ENCODE peak calls at places on chromosomes 13 and 19, in nine cellular contexts. One of them, this sample, is unnamed.

GRCh38 chr19:1164684-1165531 is 9.2 kb downstream of the SBNO2 start:
- DNase-seq in MCF 10A: no peak
- DNase-seq in A549: no peak
- DNase-seq in WTC11: peak; percentile 13
- DNase-seq in CD8-positive, alpha-beta T cell: no peak
- DNase-seq in AG04449: no peak
- DNase-seq in stomach: peak; percentile 38
- DNase-seq in Panc1: no peak
- DNase-seq in body of pancreas: no peak
- DNase-seq in this sample: no peak

GRCh38 chr19:15292847-15293582 is 39.3 kb downstream of the BRD4 start:
- DNase-seq in AG04449: no peak
- DNase-seq in body of pancreas: no peak
- DNase-seq in stomach: no peak
- DNase-seq in WTC11: no peak
- DNase-seq in MCF 10A: no peak
- DNase-seq in A549: no peak
- DNase-seq in CD8-positive, alpha-beta T cell: no peak
- DNase-seq in Panc1: no peak
- DNase-seq in this sample: peak; percentile 30

GRCh38 chr19:29662604-29663404 is 2.5 kb upstream of the PLEKHF1 start:
- DNase-seq in body of pancreas: peak; percentile 60
- DNase-seq in CD8-positive, alpha-beta T cell: no peak
- DNase-seq in A549: no peak
- DNase-seq in Panc1: no peak
- DNase-seq in WTC11: no peak
- DNase-seq in MCF 10A: peak; percentile 67
- DNase-seq in AG04449: peak; percentile 63
- DNase-seq in stomach: peak; percentile 74
- DNase-seq in this sample: no peak

GRCh38 chr19:45376045-45376724 is 5.8 kb upstream of the ERCC2 start:
- DNase-seq in CD8-positive, alpha-beta T cell: no peak
- DNase-seq in stomach: no peak
- DNase-seq in A549: peak; percentile 64
- DNase-seq in WTC11: peak; percentile 68
- DNase-seq in AG04449: peak; percentile 86
- DNase-seq in body of pancreas: peak; percentile 54
- DNase-seq in Panc1: no peak
- DNase-seq in MCF 10A: peak; percentile 87
- DNase-seq in this sample: no peak

GRCh38 chr13:76522083-76522755 is 364.0 kb downstream of the KCTD12 start:
- DNase-seq in WTC11: peak; percentile 46
- DNase-seq in body of pancreas: no peak
- DNase-seq in Panc1: no peak
- DNase-seq in MCF 10A: peak; percentile 49
- DNase-seq in AG04449: no peak
- DNase-seq in stomach: no peak
- DNase-seq in CD8-positive, alpha-beta T cell: no peak
- DNase-seq in A549: no peak
- DNase-seq in this sample: no peak

GRCh38 chr19:29543381-29543780 is 17.6 kb downstream of the VSTM2B start:
- DNase-seq in AG04449: no peak
- DNase-seq in WTC11: no peak
- DNase-seq in A549: no peak
- DNase-seq in stomach: no peak
- DNase-seq in body of pancreas: no peak
- DNase-seq in MCF 10A: no peak
- DNase-seq in Panc1: no peak
- DNase-seq in CD8-positive, alpha-beta T cell: no peak
- DNase-seq in this sample: no peak

GRCh38 chr19:6413291-6413690 is 11.3 kb downstream of the KHSRP start:
- DNase-seq in CD8-positive, alpha-beta T cell: no peak
- DNase-seq in stomach: no peak
- DNase-seq in MCF 10A: no peak
- DNase-seq in WTC11: no peak
- DNase-seq in A549: no peak
- DNase-seq in AG04449: no peak
- DNase-seq in Panc1: no peak
- DNase-seq in body of pancreas: no peak
- DNase-seq in this sample: no peak

GRCh38 chr19:31316201-31316951 is 32.9 kb downstream of the TSHZ3 start:
- DNase-seq in A549: no peak
- DNase-seq in MCF 10A: peak; percentile 38
- DNase-seq in CD8-positive, alpha-beta T cell: no peak
- DNase-seq in body of pancreas: no peak
- DNase-seq in stomach: no peak
- DNase-seq in WTC11: no peak
- DNase-seq in AG04449: no peak
- DNase-seq in Panc1: no peak
- DNase-seq in this sample: no peak

GRCh38 chr19:56670961-56671612 is 470 bp downstream of the ZNF835 start:
- DNase-seq in Panc1: no peak
- DNase-seq in AG04449: no peak
- DNase-seq in MCF 10A: no peak
- DNase-seq in CD8-positive, alpha-beta T cell: no peak
- DNase-seq in A549: no peak
- DNase-seq in body of pancreas: peak; percentile 49
- DNase-seq in stomach: no peak
- DNase-seq in WTC11: no peak
- DNase-seq in this sample: no peak

GRCh38 chr19:56670401-56670960 is 1.1 kb downstream of the ZNF835 start:
- DNase-seq in WTC11: no peak
- DNase-seq in Panc1: no peak
- DNase-seq in CD8-positive, alpha-beta T cell: no peak
- DNase-seq in AG04449: no peak
- DNase-seq in A549: no peak
- DNase-seq in MCF 10A: no peak
- DNase-seq in body of pancreas: no peak
- DNase-seq in stomach: no peak
- DNase-seq in this sample: no peak

GRCh38 chr19:56668676-56669075 is 2.9 kb downstream of the ZNF835 start:
- DNase-seq in MCF 10A: no peak
- DNase-seq in body of pancreas: no peak
- DNase-seq in A549: no peak
- DNase-seq in AG04449: no peak
- DNase-seq in CD8-positive, alpha-beta T cell: no peak
- DNase-seq in WTC11: no peak
- DNase-seq in stomach: no peak
- DNase-seq in Panc1: no peak
- DNase-seq in this sample: no peak

GRCh38 chr19:56667311-56667870 is 4.2 kb downstream of the ZNF835 start:
- DNase-seq in MCF 10A: no peak
- DNase-seq in A549: no peak
- DNase-seq in Panc1: no peak
- DNase-seq in stomach: no peak
- DNase-seq in WTC11: no peak
- DNase-seq in CD8-positive, alpha-beta T cell: no peak
- DNase-seq in AG04449: no peak
- DNase-seq in body of pancreas: no peak
- DNase-seq in this sample: no peak

DNA sequence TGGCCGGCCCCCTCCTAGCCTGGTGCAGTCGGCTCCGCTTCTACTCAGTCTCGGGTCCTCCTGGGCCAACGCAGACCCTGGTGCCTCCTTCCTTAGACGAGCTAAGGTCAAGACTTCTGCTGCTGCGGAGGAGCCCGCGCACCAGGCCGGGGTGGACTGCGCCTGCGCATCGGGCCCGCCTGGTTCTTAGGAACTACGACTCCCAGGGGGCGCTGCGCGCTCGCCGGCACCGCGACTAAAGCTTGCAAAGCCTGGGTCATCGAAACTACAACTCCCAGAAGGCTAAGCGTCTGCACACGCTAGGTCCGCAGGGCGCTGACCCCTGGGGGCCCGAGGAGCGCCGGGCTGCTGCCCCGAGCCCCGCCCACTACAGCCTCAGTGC is at the start of gene ZNF835:
- DNase-seq in A549: no peak
- DNase-seq in MCF 10A: no peak
- DNase-seq in body of pancreas: peak; percentile 88
- DNase-seq in AG04449: no peak
- DNase-seq in CD8-positive, alpha-beta T cell: peak; percentile 79
- DNase-seq in Panc1: no peak
- DNase-seq in stomach: peak; percentile 76
- DNase-seq in WTC11: no peak
- DNase-seq in this sample: peak; percentile 40
- TF ChIP-seq CTCF in A549: no peak
- TF ChIP-seq CTCF in MCF 10A: no peak
- TF ChIP-seq CTCF in body of pancreas: peak; percentile 40
- TF ChIP-seq CTCF in AG04449: no peak
- TF ChIP-seq CTCF in CD8-positive, alpha-beta T cell: no peak
- TF ChIP-seq CTCF in Panc1: no peak
- TF ChIP-seq CTCF in stomach: no peak
- TF ChIP-seq CTCF in WTC11: no peak
- TF ChIP-seq CTCF in this sample: no peak

GRCh38 chr19:4504874-4505569 is 13.3 kb downstream of the PLIN4 start:
- DNase-seq in Panc1: no peak
- DNase-seq in AG04449: no peak
- DNase-seq in A549: no peak
- DNase-seq in WTC11: no peak
- DNase-seq in body of pancreas: no peak
- DNase-seq in CD8-positive, alpha-beta T cell: no peak
- DNase-seq in MCF 10A: no peak
- DNase-seq in stomach: no peak
- DNase-seq in this sample: no peak

GRCh38 chr19:4507804-4508203 is 10.5 kb downstream of the PLIN4 start:
- DNase-seq in MCF 10A: no peak
- DNase-seq in Panc1: no peak
- DNase-seq in WTC11: no peak
- DNase-seq in AG04449: no peak
- DNase-seq in body of pancreas: no peak
- DNase-seq in A549: no peak
- DNase-seq in CD8-positive, alpha-beta T cell: no peak
- DNase-seq in stomach: no peak
- DNase-seq in this sample: no peak

GRCh38 chr19:4507150-4507452 is 11.2 kb downstream of the PLIN4 start:
- DNase-seq in CD8-positive, alpha-beta T cell: no peak
- DNase-seq in body of pancreas: no peak
- DNase-seq in Panc1: no peak
- DNase-seq in A549: no peak
- DNase-seq in stomach: no peak
- DNase-seq in AG04449: no peak
- DNase-seq in WTC11: no peak
- DNase-seq in MCF 10A: no peak
- DNase-seq in this sample: no peak

GRCh38 chr19:4505570-4506448 is 12.5 kb downstream of the PLIN4 start:
- DNase-seq in AG04449: no peak
- DNase-seq in Panc1: no peak
- DNase-seq in stomach: no peak
- DNase-seq in body of pancreas: no peak
- DNase-seq in WTC11: no peak
- DNase-seq in CD8-positive, alpha-beta T cell: no peak
- DNase-seq in A549: no peak
- DNase-seq in MCF 10A: no peak
- DNase-seq in this sample: no peak

DNA sequence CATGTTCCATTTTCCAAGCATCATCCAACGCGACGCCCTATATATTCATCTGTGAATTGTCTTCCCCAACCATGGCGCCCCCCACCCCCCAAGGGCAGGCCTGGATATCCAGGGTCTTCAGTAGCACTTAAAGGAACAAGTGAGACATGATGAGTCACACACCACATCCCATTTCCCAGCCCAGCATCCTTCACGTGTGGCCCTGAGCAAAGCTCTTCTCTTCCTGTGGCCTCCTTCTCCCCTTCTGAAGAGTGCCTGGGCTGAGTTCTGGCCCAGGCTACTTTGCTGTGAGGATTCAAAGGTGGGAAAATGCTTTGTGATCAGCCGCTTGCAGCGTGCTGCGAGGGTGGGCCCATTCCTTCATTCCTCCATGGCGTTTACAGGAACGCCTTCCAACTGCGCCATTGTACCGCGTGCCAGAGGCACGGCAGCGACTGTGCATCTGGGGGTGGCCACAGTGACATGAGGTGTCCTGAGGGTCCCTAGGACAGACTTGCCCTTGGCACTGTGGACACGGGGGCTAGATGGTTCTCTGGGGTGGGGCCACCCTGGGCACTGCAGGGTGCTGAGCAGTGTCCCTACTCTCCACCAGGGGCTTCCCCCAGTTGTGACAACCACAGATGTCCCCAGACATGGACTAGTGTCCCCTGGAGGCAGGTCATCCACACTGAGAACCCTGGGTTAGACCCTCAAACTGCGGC is 11.7 kb downstream of the PLIN4 start:
- DNase-seq in stomach: no peak
- DNase-seq in Panc1: no peak
- DNase-seq in A549: no peak
- DNase-seq in body of pancreas: no peak
- DNase-seq in MCF 10A: peak; percentile 48
- DNase-seq in CD8-positive, alpha-beta T cell: no peak
- DNase-seq in AG04449: peak; percentile 17
- DNase-seq in WTC11: no peak
- DNase-seq in this sample: no peak
- TF ChIP-seq CTCF in stomach: no peak
- TF ChIP-seq CTCF in Panc1: no peak
- TF ChIP-seq CTCF in A549: no peak
- TF ChIP-seq CTCF in body of pancreas: no peak
- TF ChIP-seq CTCF in MCF 10A: no peak
- TF ChIP-seq CTCF in CD8-positive, alpha-beta T cell: no peak
- TF ChIP-seq CTCF in AG04449: no peak
- TF ChIP-seq CTCF in WTC11: no peak
- TF ChIP-seq CTCF in this sample: no peak

DNA sequence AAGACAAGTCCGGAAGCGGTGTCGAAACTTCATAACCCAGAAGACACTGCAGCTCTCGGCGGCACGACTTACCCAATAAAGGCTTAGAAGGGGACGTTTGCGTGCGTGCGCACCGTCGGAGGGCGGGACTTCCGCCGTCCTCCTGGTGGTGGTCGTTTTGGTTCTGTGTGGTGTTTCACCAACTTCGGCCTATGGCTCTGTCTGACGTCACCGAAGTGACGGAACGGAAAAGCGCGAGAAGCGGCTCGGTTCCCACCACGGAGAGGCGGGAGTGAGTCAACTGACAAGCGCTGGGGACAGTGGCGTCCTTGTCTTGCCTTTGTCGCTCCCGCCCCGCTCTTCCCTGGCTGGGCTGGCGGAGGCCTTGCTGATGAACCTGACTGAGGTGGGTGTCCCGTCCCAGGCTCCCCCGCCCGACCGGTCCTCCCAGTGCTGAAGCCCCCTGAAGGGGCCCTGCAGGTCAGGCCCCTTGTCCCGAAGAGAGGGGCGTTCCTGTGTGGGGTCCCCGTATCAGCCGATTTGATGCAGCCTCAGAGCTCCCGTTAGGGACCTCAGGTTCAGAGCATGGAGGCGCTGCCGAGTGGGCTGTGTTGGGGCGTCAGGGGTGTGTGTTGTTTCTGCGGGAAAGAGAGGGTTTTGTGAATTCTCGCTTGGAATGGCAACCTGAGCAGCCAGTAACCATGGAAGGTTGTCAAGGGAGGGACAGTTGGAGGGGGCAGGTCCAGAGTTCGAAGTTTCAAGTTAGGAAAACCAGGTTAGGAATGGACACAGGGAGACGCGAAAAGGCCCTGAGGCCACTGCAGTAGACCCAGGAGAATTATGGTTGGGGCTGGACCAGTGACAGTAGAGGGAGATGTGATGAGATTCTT is at the start of gene ZNF548:
- DNase-seq in WTC11: peak; percentile 99
- DNase-seq in Panc1: peak; percentile 94
- DNase-seq in stomach: peak; percentile 95
- DNase-seq in CD8-positive, alpha-beta T cell: peak; percentile 93
- DNase-seq in MCF 10A: peak; percentile 97
- DNase-seq in AG04449: peak; percentile 97
- DNase-seq in A549: peak; percentile 85
- DNase-seq in body of pancreas: peak; percentile 92
- DNase-seq in this sample: peak; percentile 100
- TF ChIP-seq CTCF in WTC11: no peak
- TF ChIP-seq CTCF in Panc1: peak; percentile 22
- TF ChIP-seq CTCF in stomach: peak; percentile 41
- TF ChIP-seq CTCF in CD8-positive, alpha-beta T cell: no peak
- TF ChIP-seq CTCF in MCF 10A: no peak
- TF ChIP-seq CTCF in AG04449: peak; percentile 18
- TF ChIP-seq CTCF in A549: no peak
- TF ChIP-seq CTCF in body of pancreas: peak; percentile 43
- TF ChIP-seq CTCF in this sample: peak; percentile 21

DNA sequence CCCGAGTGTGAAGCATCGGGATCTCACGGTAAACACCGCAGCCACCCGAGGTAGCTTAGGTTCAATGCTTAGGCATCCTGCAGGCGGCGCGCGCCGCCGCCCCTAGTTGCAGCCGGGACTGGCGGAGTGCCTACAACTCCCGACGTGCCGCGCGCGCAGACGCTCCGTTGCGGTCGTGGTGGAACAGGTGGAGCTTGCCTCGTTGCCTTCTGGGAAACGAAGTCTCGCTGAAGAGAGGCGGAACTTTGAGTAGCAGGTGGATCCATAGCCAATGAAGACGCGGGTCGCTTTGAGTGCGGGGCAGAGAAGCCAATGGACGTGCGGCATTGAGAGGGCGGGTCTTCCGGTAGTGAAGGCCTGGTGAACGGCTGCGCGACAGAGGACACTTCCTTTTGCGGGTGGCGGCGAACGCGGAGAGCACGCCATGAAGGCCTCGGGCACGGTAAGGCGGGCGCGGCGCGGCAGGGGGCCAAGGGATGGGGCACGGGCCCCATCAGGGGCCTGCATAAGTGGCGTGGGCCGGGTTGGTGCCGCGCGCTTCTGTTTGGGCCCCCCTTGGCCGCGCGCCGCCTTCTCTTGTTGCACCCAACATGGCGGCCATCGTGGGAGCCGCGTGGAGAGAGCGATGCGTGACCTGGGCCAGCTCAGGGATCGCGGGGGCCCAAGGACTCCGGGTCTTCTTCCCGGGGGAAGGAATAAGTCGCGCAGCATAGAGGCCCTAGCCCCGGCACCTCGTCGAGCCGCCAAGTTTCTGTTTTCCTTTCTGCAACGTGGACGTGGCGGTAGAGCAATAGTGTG is at the start of gene RPL18A:
- DNase-seq in Panc1: peak; percentile 97
- DNase-seq in WTC11: peak; percentile 99
- DNase-seq in A549: peak; percentile 91
- DNase-seq in stomach: peak; percentile 99
- DNase-seq in AG04449: peak; percentile 98
- DNase-seq in MCF 10A: peak; percentile 100
- DNase-seq in CD8-positive, alpha-beta T cell: peak; percentile 98
- DNase-seq in body of pancreas: peak; percentile 98
- DNase-seq in this sample: peak; percentile 100
- TF ChIP-seq CTCF in Panc1: peak; percentile 94
- TF ChIP-seq CTCF in WTC11: no peak
- TF ChIP-seq CTCF in A549: peak; percentile 71
- TF ChIP-seq CTCF in stomach: peak; percentile 95
- TF ChIP-seq CTCF in AG04449: peak; percentile 91
- TF ChIP-seq CTCF in MCF 10A: peak; percentile 69
- TF ChIP-seq CTCF in CD8-positive, alpha-beta T cell: peak; percentile 75
- TF ChIP-seq CTCF in body of pancreas: peak; percentile 94
- TF ChIP-seq CTCF in this sample: peak; percentile 95